ENCODE peak calls at places on chromosomes 16 and 17, in seven cellular contexts. C is stomach, Q is tibial nerve, K is A549, A is heart left ventricle, X is ovary, S is K562. D is an unnamed sample.

GRCh38 chr17:64496348-64496785 is 487 bp downstream of the POLG2 start:
- DNase-seq in C (no peak), Q (no peak), K (no peak), A (no peak), X (no peak), S (no peak), D (no peak)

GRCh38 chr16:84851192-84852127 is 31.7 kb downstream of the CRISPLD2 start:
- DNase-seq in C (peak; percentile 37), Q (no peak), K (peak; percentile 91), A (no peak), X (no peak), S (no peak), D (peak; percentile 85)

GRCh38 chr16:31471875-31472558 is at the start of gene TGFB1I1:
- DNase-seq in C (no peak), Q (peak; percentile 40), K (peak; percentile 50), A (peak; percentile 81), X (peak; percentile 83), S (no peak), D (no peak)

GRCh38 chr17:77700165-77700881 is 258.2 kb upstream of the TNRC6C start:
- DNase-seq in C (no peak), Q (no peak), K (no peak), A (no peak), X (no peak), S (no peak), D (peak; percentile 12)

GRCh38 chr16:49489686-49490320 is 116.2 kb downstream of the C16orf78 start:
- DNase-seq in C (no peak), Q (no peak), K (no peak), A (peak; percentile 16), X (no peak), S (no peak), D (no peak)

GRCh38 chr16:48540222-48540900 is 69.6 kb downstream of the N4BP1 start:
- DNase-seq in C (no peak), Q (no peak), K (no peak), A (no peak), X (no peak), S (no peak), D (no peak)

GRCh38 chr17:79739148-79740062 is 8.7 kb downstream of the ENPP7 start:
- DNase-seq in C (no peak), Q (no peak), K (no peak), A (no peak), X (no peak), S (peak; percentile 36), D (no peak)

GRCh38 chr16:50697881-50698767 is 4.7 kb downstream of the NOD2 start:
- DNase-seq in C (peak; percentile 40), Q (no peak), K (no peak), A (peak; percentile 54), X (no peak), S (no peak), D (peak; percentile 74)

GRCh38 chr16:74660383-74660782 is 6.3 kb downstream of the RFWD3 start:
- DNase-seq in C (no peak), Q (no peak), K (no peak), A (no peak), X (no peak), S (no peak), D (no peak)

GRCh38 chr16:23174622-23175021 is 7.9 kb upstream of the SCNN1G start:
- DNase-seq in C (no peak), Q (no peak), K (no peak), A (no peak), X (no peak), S (no peak), D (no peak)

GRCh38 chr16:66070140-66070887 is 296.2 kb upstream of the CDH5 start:
- DNase-seq in C (peak; percentile 41), Q (peak; percentile 52), K (no peak), A (peak; percentile 75), X (peak; percentile 81), S (no peak), D (no peak)

GRCh38 chr16:11359370-11359769 is 14.1 kb downstream of the RMI2 start:
- DNase-seq in C (no peak), Q (no peak), K (no peak), A (no peak), X (no peak), S (no peak), D (no peak)

GRCh38 chr17:39576187-39576586 is 31.5 kb downstream of the NEUROD2 start:
- DNase-seq in C (no peak), Q (no peak), K (peak; percentile 41), A (no peak), X (no peak), S (no peak), D (no peak)

GRCh38 chr17:39578272-39578671 is 29.4 kb downstream of the NEUROD2 start:
- DNase-seq in C (no peak), Q (no peak), K (no peak), A (no peak), X (no peak), S (no peak), D (no peak)

GRCh38 chr17:39568710-39569109 is 39.0 kb downstream of the NEUROD2 start:
- DNase-seq in C (no peak), Q (no peak), K (no peak), A (no peak), X (no peak), S (no peak), D (no peak)

GRCh38 chr17:39579318-39580081 is 28.2 kb downstream of the NEUROD2 start:
- DNase-seq in C (no peak), Q (no peak), K (no peak), A (peak; percentile 80), X (no peak), S (no peak), D (no peak)

DNA sequence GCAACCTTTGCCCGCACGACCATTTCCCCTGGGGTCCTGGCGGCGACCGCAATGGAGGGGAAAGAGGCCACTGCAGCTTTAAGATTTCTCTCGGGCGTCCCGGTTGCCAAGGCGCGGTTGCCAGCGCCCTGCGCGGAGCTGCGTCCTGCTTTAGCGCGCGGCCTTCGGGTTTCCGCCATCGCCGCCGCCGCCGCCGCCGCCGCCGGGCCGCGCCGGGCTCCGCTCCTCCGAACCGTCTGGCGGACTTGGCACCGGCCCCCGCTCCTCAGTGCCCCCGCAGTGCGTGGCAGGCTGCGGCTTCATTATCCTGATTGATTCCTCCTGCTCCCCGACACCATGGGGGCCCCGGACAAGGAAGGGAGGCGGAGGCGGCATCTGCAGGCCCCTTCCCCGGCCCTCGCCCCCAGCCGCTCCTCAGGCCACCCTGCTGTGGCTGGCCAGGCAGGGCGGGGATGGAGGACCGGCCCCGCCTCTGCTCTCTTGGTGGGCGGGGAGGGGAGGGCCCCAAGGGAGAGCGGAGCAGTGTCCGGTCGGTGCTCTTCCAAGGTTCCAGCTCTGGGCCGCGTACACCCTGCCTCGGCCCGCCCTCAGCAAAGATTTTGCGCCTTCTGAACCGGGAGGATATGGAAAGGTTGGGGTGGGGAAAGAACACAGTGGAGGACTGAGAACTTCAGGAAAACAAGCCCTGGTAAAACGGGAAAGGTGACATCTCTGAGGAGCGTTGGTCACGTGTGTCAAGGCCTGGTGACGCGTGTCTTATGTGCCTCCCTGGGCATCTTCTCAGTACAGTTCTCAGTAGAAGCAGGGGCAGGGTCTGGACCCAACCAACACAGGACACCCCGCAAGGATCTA is 34.0 kb downstream of the NEUROD2 start:
- DNase-seq in C (peak; percentile 67), Q (peak; percentile 33), K (peak; percentile 81), A (peak; percentile 79), X (peak; percentile 53), S (peak; percentile 86), D (peak; percentile 72)
- TF ChIP-seq POLR2A in C (no peak), Q (no peak), K (peak; percentile 44), A (peak; percentile 43), X (no peak), S (no peak), D (peak; percentile 31)

DNA sequence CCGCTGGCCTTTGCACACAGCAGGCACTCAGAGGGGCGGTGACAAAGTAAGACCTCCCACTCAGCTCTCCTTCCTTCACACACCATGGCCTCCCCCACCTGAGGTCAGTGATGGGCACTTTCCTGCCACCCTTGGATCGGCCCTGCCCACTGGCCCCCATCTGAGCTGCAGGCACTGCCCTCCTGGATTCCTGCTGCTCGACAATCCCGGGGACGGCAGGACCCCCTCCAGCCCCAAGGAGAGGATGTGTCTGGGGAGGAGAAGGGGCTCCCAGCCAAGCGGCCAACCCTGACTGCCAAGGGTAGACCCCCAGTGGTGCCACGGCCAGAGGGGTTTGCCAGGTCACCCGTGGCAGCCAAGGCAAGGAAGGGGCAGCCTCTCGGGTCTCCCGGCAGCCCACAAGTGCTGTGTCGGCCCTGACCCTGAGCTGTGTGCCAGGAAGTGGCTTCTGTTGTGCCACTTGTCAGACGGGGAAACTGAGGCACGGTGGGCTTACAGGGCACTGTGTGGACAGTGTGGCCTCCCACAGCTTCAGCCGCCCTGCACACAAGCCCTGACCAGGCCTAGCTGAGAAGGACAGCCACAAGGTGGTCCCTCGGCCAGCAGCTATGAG is 22.7 kb downstream of the PIEZO1 start:
- DNase-seq in C (no peak), Q (no peak), K (no peak), A (no peak), X (no peak), S (no peak), D (no peak)
- H3K4me1 ChIP-seq in C (peaks cover 94% of the 10 kb centered on the region), Q (peaks cover 20% of the 10 kb centered on the region), K (peaks cover 30% of the 10 kb centered on the region), A (peaks cover 20% of the 10 kb centered on the region), X (peaks cover 10% of the 10 kb centered on the region), S (peaks cover 26% of the 10 kb centered on the region), D (peaks cover 44% of the 10 kb centered on the region)

DNA sequence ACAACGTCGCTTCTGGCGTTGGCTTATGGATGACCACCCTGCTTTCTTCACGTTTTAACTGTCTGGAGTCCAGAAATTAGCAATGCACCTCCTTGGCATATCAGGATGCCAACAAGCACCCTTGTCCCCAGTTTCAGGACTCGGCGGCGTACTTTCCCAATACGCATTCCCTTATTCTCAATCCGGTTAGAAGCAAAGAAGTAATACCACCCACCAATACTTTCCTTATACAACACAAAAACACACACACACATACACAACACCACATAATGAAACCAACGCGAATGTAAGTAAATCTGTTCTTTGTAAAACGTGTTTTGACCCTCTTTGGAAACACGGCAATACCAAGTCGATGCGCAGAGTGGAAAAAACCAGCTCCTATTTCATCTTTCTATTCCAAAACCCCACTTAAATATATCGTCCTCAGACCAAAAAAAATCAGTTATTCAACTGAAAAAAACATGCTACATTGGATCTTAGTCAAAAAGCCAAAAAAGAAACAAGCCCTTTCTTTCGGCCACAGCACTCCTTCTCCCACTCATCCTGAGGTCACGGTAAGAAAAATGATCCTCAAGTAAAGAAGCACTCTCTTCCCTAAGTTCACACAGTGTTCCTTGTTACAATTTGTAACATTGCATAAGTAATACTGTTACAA is 31.1 kb upstream of the ARL4D start:
- DNase-seq in C (no peak), Q (no peak), K (peak; percentile 92), A (no peak), X (peak; percentile 47), S (no peak), D (no peak)
- TF ChIP-seq POLR2A in C (no peak), Q (peak; percentile 15), K (peak; percentile 97), A (no peak), X (no peak), S (peak; percentile 100), D (no peak)

GRCh38 chr16:70735141-70735979 is 49.5 kb upstream of the MTSS2 start:
- DNase-seq in C (no peak), Q (peak; percentile 30), K (no peak), A (no peak), X (no peak), S (no peak), D (no peak)

GRCh38 chr16:70738083-70738977 is 52.5 kb upstream of the MTSS2 start:
- DNase-seq in C (peak; percentile 43), Q (peak; percentile 26), K (peak; percentile 69), A (peak; percentile 84), X (peak; percentile 61), S (peak; percentile 77), D (peak; percentile 89)

GRCh38 chr16:70739389-70739788 is 53.5 kb upstream of the MTSS2 start:
- DNase-seq in C (no peak), Q (no peak), K (no peak), A (no peak), X (no peak), S (no peak), D (no peak)

GRCh38 chr16:70736454-70737376 is 50.9 kb upstream of the MTSS2 start:
- DNase-seq in C (no peak), Q (no peak), K (no peak), A (no peak), X (no peak), S (no peak), D (no peak)

GRCh38 chr16:70737377-70738082 is 51.7 kb upstream of the MTSS2 start:
- DNase-seq in C (peak; percentile 55), Q (peak; percentile 64), K (no peak), A (peak; percentile 85), X (no peak), S (no peak), D (peak; percentile 86)
- H3K4me1 ChIP-seq in C (peaks cover 62% of the 10 kb centered on the region), Q (peaks cover 30% of the 10 kb centered on the region), K (peaks cover 17% of the 10 kb centered on the region), A (peaks cover 53% of the 10 kb centered on the region), X (peaks cover 4% of the 10 kb centered on the region), S (no peaks in the 10 kb centered on the region), D (peaks cover 43% of the 10 kb centered on the region)

D was measured in right lobe of liver.